ENCODE peak calls at places on chromosome 4, in nine cellular contexts. R is naive thymus-derived CD4-positive, alpha-beta T cell; N is CD8-positive, alpha-beta T cell; A is AG10803; Q is stimulated activated CD8-positive, alpha-beta memory T cell treated with anti-CD3 and anti-CD28 coated beads, Interleukin-12 subunit alpha, Interleukin-12 subunit beta, amount 100 ng/mL, for 4 hours; Z is dorsolateral prefrontal cortex; F is KG1; U is GM23248; G is HS-5. J is an unnamed sample.

GRCh38 chr4:110518889-110519490 is 43.0 kb downstream of the ENPEP start:
- DNase-seq in R (peak; percentile 27), N (no peak), A (peak; percentile 20), Q (no peak), Z (peak; percentile 4), F (no peak), U (peak; percentile 57), G (no peak), J (peak; percentile 13)

GRCh38 chr4:87196927-87197326 is 23.5 kb downstream of the KLHL8 start:
- DNase-seq in R (no peak), N (no peak), A (no peak), Q (no peak), Z (no peak), F (no peak), U (no peak), G (no peak), J (no peak)

GRCh38 chr4:76977731-76978350 is 28.3 kb downstream of the SEPTIN11 start:
- DNase-seq in R (no peak), N (no peak), A (peak; percentile 85), Q (no peak), Z (no peak), F (no peak), U (peak; percentile 79), G (peak; percentile 60), J (peak; percentile 61)

GRCh38 chr4:73257995-73258667 is 467 bp downstream of the ANKRD17 start:
- DNase-seq in R (no peak), N (no peak), A (peak; percentile 15), Q (no peak), Z (no peak), F (no peak), U (peak; percentile 67), G (no peak), J (peak; percentile 29)

GRCh38 chr4:86981789-86982188 is 47.0 kb downstream of the AFF1 start:
- DNase-seq in R (peak; percentile 14), N (no peak), A (no peak), Q (no peak), Z (no peak), F (no peak), U (no peak), G (no peak), J (no peak)

GRCh38 chr4:144663852-144664488 is 18.0 kb downstream of the HHIP start:
- DNase-seq in R (no peak), N (no peak), A (no peak), Q (no peak), Z (no peak), F (no peak), U (no peak), G (no peak), J (no peak)

GRCh38 chr4:180937083-180937482 is 1306.1 kb upstream of the TENM3 start:
- DNase-seq in R (no peak), N (no peak), A (no peak), Q (no peak), Z (no peak), F (no peak), U (no peak), G (no peak), J (no peak)

GRCh38 chr4:159443975-159444374 is 341.1 kb downstream of the RAPGEF2 start:
- DNase-seq in R (no peak), N (no peak), A (no peak), Q (no peak), Z (peak; percentile 10), F (no peak), U (no peak), G (no peak), J (peak; percentile 4)

GRCh38 chr4:25088342-25088952 is 57.7 kb upstream of the LGI2 start:
- DNase-seq in R (no peak), N (no peak), A (peak; percentile 18), Q (no peak), Z (peak; percentile 50), F (no peak), U (peak; percentile 68), G (no peak), J (no peak)

GRCh38 chr4:84366111-84366510 is 133.0 kb downstream of the NKX6-1 start:
- DNase-seq in R (no peak), N (no peak), A (peak; percentile 5), Q (no peak), Z (no peak), F (no peak), U (peak; percentile 2), G (peak; percentile 8), J (no peak)

J was measured in foreskin fibroblast.